ENCODE peak calls at places on chromosomes 3 and 15, in four cellular contexts. One of them, this sample, is unnamed.

GRCh38 chr3:172305552-172305951 is 142.7 kb downstream of the GHSR start:
- DNase-seq in BE2C: no peak
- DNase-seq in fibroblast of the aortic adventitia: peak
- DNase-seq in adrenal gland: no peak
- DNase-seq in this sample: no peak

GRCh38 chr15:41746802-41747201 is 27.5 kb upstream of the MAPKBP1 start:
- DNase-seq in BE2C: no peak
- DNase-seq in fibroblast of the aortic adventitia: peak
- DNase-seq in adrenal gland: no peak
- DNase-seq in this sample: no peak

GRCh38 chr3:12479919-12480425 is 4.3 kb upstream of the TSEN2 start:
- DNase-seq in BE2C: no peak
- DNase-seq in fibroblast of the aortic adventitia: peak
- DNase-seq in adrenal gland: no peak
- DNase-seq in this sample: no peak

GRCh38 chr3:138688871-138689299 is 80.3 kb downstream of the FAIM start:
- DNase-seq in BE2C: no peak
- DNase-seq in fibroblast of the aortic adventitia: no peak
- DNase-seq in adrenal gland: no peak
- DNase-seq in this sample: no peak

GRCh38 chr3:63656791-63657190 is 4.3 kb downstream of the SNTN start:
- DNase-seq in BE2C: no peak
- DNase-seq in fibroblast of the aortic adventitia: peak
- DNase-seq in adrenal gland: no peak
- DNase-seq in this sample: no peak

GRCh38 chr3:185729335-185729715 is 95.5 kb downstream of the IGF2BP2 start:
- DNase-seq in BE2C: no peak
- DNase-seq in fibroblast of the aortic adventitia: peak
- DNase-seq in adrenal gland: no peak
- DNase-seq in this sample: peak

GRCh38 chr15:59436774-59437472 is 1.1 kb upstream of the FAM81A start:
- DNase-seq in BE2C: no peak
- DNase-seq in fibroblast of the aortic adventitia: peak
- DNase-seq in adrenal gland: no peak
- DNase-seq in this sample: no peak

GRCh38 chr3:50617096-50617791 is at the start of gene MAPKAPK3:
- DNase-seq in BE2C: no peak
- DNase-seq in fibroblast of the aortic adventitia: no peak
- DNase-seq in adrenal gland: peak
- DNase-seq in this sample: no peak

GRCh38 chr3:5479229-5479799 is 291.8 kb downstream of the EDEM1 start:
- DNase-seq in BE2C: no peak
- DNase-seq in fibroblast of the aortic adventitia: peak
- DNase-seq in adrenal gland: no peak
- DNase-seq in this sample: no peak

GRCh38 chr15:36614016-36614415 is 34.6 kb downstream of the CDIN1 start:
- DNase-seq in BE2C: no peak
- DNase-seq in fibroblast of the aortic adventitia: no peak
- DNase-seq in adrenal gland: peak
- DNase-seq in this sample: no peak

GRCh38 chr3:39141211-39141995 is 12.0 kb downstream of the CSRNP1 start:
- DNase-seq in BE2C: no peak
- DNase-seq in fibroblast of the aortic adventitia: peak
- DNase-seq in adrenal gland: peak
- DNase-seq in this sample: no peak

GRCh38 chr15:85748729-85749128 is 46.0 kb downstream of the KLHL25 start:
- DNase-seq in BE2C: no peak
- DNase-seq in fibroblast of the aortic adventitia: no peak
- DNase-seq in adrenal gland: no peak
- DNase-seq in this sample: no peak

GRCh38 chr3:55723653-55724406 is 236.7 kb upstream of the WNT5A start:
- DNase-seq in BE2C: peak
- DNase-seq in fibroblast of the aortic adventitia: no peak
- DNase-seq in adrenal gland: no peak
- DNase-seq in this sample: no peak

GRCh38 chr3:72144773-72145505 is 360.0 kb upstream of the PROK2 start:
- DNase-seq in BE2C: no peak
- DNase-seq in fibroblast of the aortic adventitia: no peak
- DNase-seq in adrenal gland: peak
- DNase-seq in this sample: no peak

GRCh38 chr3:24867783-24868182 is 373.1 kb upstream of the THRB start:
- DNase-seq in BE2C: no peak
- DNase-seq in fibroblast of the aortic adventitia: no peak
- DNase-seq in adrenal gland: no peak
- DNase-seq in this sample: no peak

GRCh38 chr3:126512916-126513650 is 4.5 kb downstream of the UROC1 start:
- DNase-seq in BE2C: no peak
- DNase-seq in fibroblast of the aortic adventitia: no peak
- DNase-seq in adrenal gland: no peak
- DNase-seq in this sample: no peak

GRCh38 chr15:73630030-73630429 is 3.2 kb downstream of the NPTN start:
- DNase-seq in BE2C: no peak
- DNase-seq in fibroblast of the aortic adventitia: no peak
- DNase-seq in adrenal gland: no peak
- DNase-seq in this sample: no peak

GRCh38 chr3:173401369-173401768 is 3.8 kb downstream of the NLGN1 start:
- DNase-seq in BE2C: no peak
- DNase-seq in fibroblast of the aortic adventitia: no peak
- DNase-seq in adrenal gland: no peak
- DNase-seq in this sample: no peak

GRCh38 chr3:194330579-194330978 is 20.5 kb downstream of the CPN2 start:
- DNase-seq in BE2C: no peak
- DNase-seq in fibroblast of the aortic adventitia: peak
- DNase-seq in adrenal gland: peak
- DNase-seq in this sample: peak

GRCh38 chr3:148079370-148079769 is 618.3 kb upstream of the AGTR1 start:
- DNase-seq in BE2C: peak
- DNase-seq in fibroblast of the aortic adventitia: peak
- DNase-seq in adrenal gland: no peak
- DNase-seq in this sample: no peak

GRCh38 chr15:65621638-65622037 is at the start of gene SLC24A1:
- DNase-seq in BE2C: no peak
- DNase-seq in fibroblast of the aortic adventitia: no peak
- DNase-seq in adrenal gland: no peak
- DNase-seq in this sample: no peak

GRCh38 chr3:64555351-64555750 is 132.4 kb downstream of the ADAMTS9 start:
- DNase-seq in BE2C: no peak
- DNase-seq in fibroblast of the aortic adventitia: no peak
- DNase-seq in adrenal gland: no peak
- DNase-seq in this sample: no peak

GRCh38 chr3:38190481-38190881 is 25.1 kb downstream of the OXSR1 start:
- DNase-seq in BE2C: no peak
- DNase-seq in fibroblast of the aortic adventitia: no peak
- DNase-seq in adrenal gland: no peak
- DNase-seq in this sample: no peak

GRCh38 chr15:96331942-96332853 is 1.7 kb downstream of the NR2F2 start:
- DNase-seq in BE2C: peak
- DNase-seq in fibroblast of the aortic adventitia: peak
- DNase-seq in adrenal gland: peak
- DNase-seq in this sample: no peak

GRCh38 chr15:72540606-72541237 is 66.6 kb downstream of the ARIH1 start:
- DNase-seq in BE2C: no peak
- DNase-seq in fibroblast of the aortic adventitia: no peak
- DNase-seq in adrenal gland: no peak
- DNase-seq in this sample: no peak

DNA sequence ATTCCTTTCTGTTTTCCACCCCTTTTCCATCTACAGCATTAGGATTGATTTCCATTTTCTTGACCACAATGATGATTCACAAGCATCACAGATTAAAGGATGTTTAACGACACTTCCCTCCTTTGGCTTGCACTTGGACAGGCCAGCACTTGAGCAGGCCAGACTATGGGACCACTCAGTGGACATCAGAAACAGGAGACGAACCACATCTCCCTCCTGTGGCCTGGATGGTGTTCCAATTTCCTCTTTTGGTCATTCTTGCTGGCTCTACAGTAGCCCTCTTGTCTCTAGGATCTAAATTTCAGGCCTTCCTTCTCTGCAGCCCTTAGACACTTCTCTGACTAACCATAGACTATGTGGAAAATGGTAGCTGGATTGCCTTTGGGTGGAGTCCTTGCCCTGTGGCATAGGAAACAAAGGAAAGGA is 78.8 kb upstream of the BOC start:
- DNase-seq in BE2C: no peak
- DNase-seq in fibroblast of the aortic adventitia: peak
- DNase-seq in adrenal gland: no peak
- DNase-seq in this sample: peak
- TF ChIP-seq CTCF in BE2C: no peak
- TF ChIP-seq CTCF in fibroblast of the aortic adventitia: peak
- TF ChIP-seq CTCF in adrenal gland: no peak
- TF ChIP-seq CTCF in this sample: peak

GRCh38 chr3:156797368-156797767 is 28.8 kb upstream of the LEKR1 start:
- DNase-seq in BE2C: no peak
- DNase-seq in fibroblast of the aortic adventitia: no peak
- DNase-seq in adrenal gland: no peak
- DNase-seq in this sample: no peak

GRCh38 chr3:156803949-156804741 is 22.0 kb upstream of the LEKR1 start:
- DNase-seq in BE2C: no peak
- DNase-seq in fibroblast of the aortic adventitia: no peak
- DNase-seq in adrenal gland: no peak
- DNase-seq in this sample: no peak

GRCh38 chr3:156802827-156803606 is 23.1 kb upstream of the LEKR1 start:
- DNase-seq in BE2C: no peak
- DNase-seq in fibroblast of the aortic adventitia: no peak
- DNase-seq in adrenal gland: no peak
- DNase-seq in this sample: no peak

GRCh38 chr3:156806698-156807097 is 19.5 kb upstream of the LEKR1 start:
- DNase-seq in BE2C: no peak
- DNase-seq in fibroblast of the aortic adventitia: no peak
- DNase-seq in adrenal gland: no peak
- DNase-seq in this sample: no peak

GRCh38 chr3:156801746-156802145 is 24.4 kb upstream of the LEKR1 start:
- DNase-seq in BE2C: no peak
- DNase-seq in fibroblast of the aortic adventitia: no peak
- DNase-seq in adrenal gland: no peak
- DNase-seq in this sample: no peak
- TF ChIP-seq CTCF in BE2C: no peak
- TF ChIP-seq CTCF in fibroblast of the aortic adventitia: no peak
- TF ChIP-seq CTCF in adrenal gland: no peak
- TF ChIP-seq CTCF in this sample: no peak

GRCh38 chr3:15952543-15953175 is 154.9 kb upstream of the ANKRD28 start:
- DNase-seq in BE2C: no peak
- DNase-seq in fibroblast of the aortic adventitia: no peak
- DNase-seq in adrenal gland: no peak
- DNase-seq in this sample: no peak

GRCh38 chr3:15955968-15956367 is 158.2 kb upstream of the ANKRD28 start:
- DNase-seq in BE2C: no peak
- DNase-seq in fibroblast of the aortic adventitia: no peak
- DNase-seq in adrenal gland: no peak
- DNase-seq in this sample: no peak

GRCh38 chr3:15948403-15948802 is 150.6 kb upstream of the ANKRD28 start:
- DNase-seq in BE2C: no peak
- DNase-seq in fibroblast of the aortic adventitia: no peak
- DNase-seq in adrenal gland: no peak
- DNase-seq in this sample: no peak

GRCh38 chr3:15958692-15959433 is 161.1 kb upstream of the ANKRD28 start:
- DNase-seq in BE2C: no peak
- DNase-seq in fibroblast of the aortic adventitia: peak
- DNase-seq in adrenal gland: no peak
- DNase-seq in this sample: no peak

DNA sequence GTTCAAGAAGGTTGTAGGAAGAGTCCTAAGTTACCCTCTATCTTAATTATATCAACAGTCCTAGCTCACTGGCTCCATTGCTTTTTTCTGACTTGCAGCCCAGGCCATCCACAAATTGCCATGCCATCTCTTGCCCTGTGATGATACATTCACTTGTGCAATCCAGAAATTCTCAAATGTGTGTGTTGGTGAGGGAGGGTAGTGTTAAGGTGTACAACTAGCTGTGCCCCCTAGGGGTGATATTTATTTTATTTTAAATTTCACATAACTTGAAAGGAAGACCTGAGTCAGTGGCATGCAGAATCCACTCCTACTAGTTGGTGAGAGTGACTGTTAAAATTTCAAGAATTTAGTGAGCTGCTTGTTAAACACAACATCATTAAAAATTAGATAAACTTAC is 156.1 kb upstream of the ANKRD28 start:
- DNase-seq in BE2C: no peak
- DNase-seq in fibroblast of the aortic adventitia: no peak
- DNase-seq in adrenal gland: no peak
- DNase-seq in this sample: no peak
- TF ChIP-seq CTCF in BE2C: no peak
- TF ChIP-seq CTCF in fibroblast of the aortic adventitia: no peak
- TF ChIP-seq CTCF in adrenal gland: no peak
- TF ChIP-seq CTCF in this sample: no peak

GRCh38 chr15:67216859-67217258 is 37.6 kb downstream of the AAGAB start:
- DNase-seq in BE2C: no peak
- DNase-seq in fibroblast of the aortic adventitia: no peak
- DNase-seq in adrenal gland: no peak
- DNase-seq in this sample: no peak

GRCh38 chr15:67212655-67213054 is 41.8 kb downstream of the AAGAB start:
- DNase-seq in BE2C: no peak
- DNase-seq in fibroblast of the aortic adventitia: no peak
- DNase-seq in adrenal gland: no peak
- DNase-seq in this sample: no peak

GRCh38 chr15:67219288-67219687 is 35.2 kb downstream of the AAGAB start:
- DNase-seq in BE2C: no peak
- DNase-seq in fibroblast of the aortic adventitia: no peak
- DNase-seq in adrenal gland: no peak
- DNase-seq in this sample: no peak

GRCh38 chr15:67218428-67218827 is 36.0 kb downstream of the AAGAB start:
- DNase-seq in BE2C: no peak
- DNase-seq in fibroblast of the aortic adventitia: no peak
- DNase-seq in adrenal gland: no peak
- DNase-seq in this sample: no peak
- TF ChIP-seq CTCF in BE2C: no peak
- TF ChIP-seq CTCF in fibroblast of the aortic adventitia: no peak
- TF ChIP-seq CTCF in adrenal gland: no peak
- TF ChIP-seq CTCF in this sample: no peak